ENCODE peak calls at places on chromosomes 11 and 22, in six cellular contexts. M is trophoblast cell, A is IMR-90, R is H1, O is mesendoderm, S is mesenchymal stem cell. P is an unnamed sample.
A peak's percentile ranks its signal among the peaks of the same experiment; 100 is the strongest.

GRCh38 chr11:69301491-69302401 is 7.8 kb downstream of the MYEOV start:
- DNase-seq in O (peak; percentile 51), R (no peak), S (peak; percentile 85), M (peak; percentile 38), A (peak; percentile 91), P (no peak)

GRCh38 chr11:73578786-73579185 is 19.1 kb downstream of the FAM168A start:
- DNase-seq in A (no peak), S (no peak), M (no peak), R (no peak), O (no peak), P (no peak)

GRCh38 chr22:39522567-39523300 is 2.4 kb downstream of the ATF4 start:
- DNase-seq in M (peak; percentile 49), O (no peak), A (peak; percentile 66), S (peak; percentile 57), R (no peak), P (no peak)

GRCh38 chr11:12106101-12106500 is 4.3 kb upstream of the MICAL2 start:
- DNase-seq in S (no peak), M (no peak), A (no peak), R (no peak), O (no peak), P (no peak)

GRCh38 chr11:69877235-69877634 is 58.0 kb upstream of the FGF3 start:
- DNase-seq in A (no peak), O (no peak), S (no peak), M (no peak), R (no peak), P (no peak)

GRCh38 chr22:36445158-36445668 is 36.2 kb downstream of the TXN2 start:
- DNase-seq in O (no peak), S (peak; percentile 91), M (no peak), A (peak; percentile 97), R (no peak), P (no peak)

GRCh38 chr11:20397281-20397680 is 9.8 kb downstream of the PRMT3 start:
- DNase-seq in O (peak; percentile 66), M (no peak), A (peak; percentile 57), R (no peak), S (peak; percentile 63), P (no peak)

GRCh38 chr11:19919050-19919561 is 206.5 kb downstream of the NAV2 start:
- DNase-seq in M (peak; percentile 64), A (peak; percentile 98), O (no peak), S (peak; percentile 89), R (no peak), P (no peak)

GRCh38 chr22:21685164-21685513 is 19.3 kb downstream of the PPIL2 start:
- DNase-seq in A (no peak), R (no peak), S (no peak), M (no peak), O (no peak), P (no peak)

GRCh38 chr11:74948546-74948897 is 369 bp downstream of the XRRA1 start:
- DNase-seq in M (no peak), R (no peak), S (no peak), O (no peak), A (no peak), P (no peak)

GRCh38 chr11:14774738-14775137 is 117.3 kb downstream of the CYP2R1 start:
- DNase-seq in M (no peak), S (no peak), O (peak; percentile 34), R (no peak), A (peak; percentile 3), P (no peak)

GRCh38 chr11:17077240-17077519 is 287 bp downstream of the RPS13 start:
- DNase-seq in S (no peak), O (no peak), M (no peak), R (no peak), A (no peak), P (no peak)

GRCh38 chr11:73236879-73237278 is 18.8 kb downstream of the P2RY2 start:
- DNase-seq in M (peak; percentile 63), R (peak; percentile 87), A (peak; percentile 18), S (peak; percentile 53), O (peak; percentile 77), P (peak; percentile 62)

GRCh38 chr11:93840981-93841380 is 9.4 kb downstream of the VSTM5 start:
- DNase-seq in S (no peak), R (no peak), A (no peak), O (no peak), M (no peak), P (no peak)

GRCh38 chr22:27913162-27913741 is 5.8 kb downstream of the PITPNB start:
- DNase-seq in S (peak; percentile 81), O (peak; percentile 80), M (no peak), A (peak; percentile 29), R (no peak), P (no peak)

GRCh38 chr11:124482362-124483147 is 37.1 kb upstream of the OR8B8 start:
- DNase-seq in S (peak; percentile 65), A (peak; percentile 28), R (no peak), M (no peak), O (peak; percentile 33), P (no peak)

GRCh38 chr11:16001899-16002426 is 354.4 kb downstream of the SOX6 start:
- DNase-seq in S (peak; percentile 96), M (no peak), A (peak; percentile 95), O (peak; percentile 22), R (no peak), P (peak; percentile 18)

GRCh38 chr11:126317681-126318641 is 14.1 kb downstream of the DCPS start:
- DNase-seq in M (no peak), R (no peak), O (no peak), S (peak; percentile 78), A (peak; percentile 83), P (no peak)

GRCh38 chr11:2558861-2559526 is 114.2 kb downstream of the KCNQ1 start:
- DNase-seq in S (no peak), A (no peak), O (no peak), R (no peak), M (no peak), P (no peak)

DNA sequence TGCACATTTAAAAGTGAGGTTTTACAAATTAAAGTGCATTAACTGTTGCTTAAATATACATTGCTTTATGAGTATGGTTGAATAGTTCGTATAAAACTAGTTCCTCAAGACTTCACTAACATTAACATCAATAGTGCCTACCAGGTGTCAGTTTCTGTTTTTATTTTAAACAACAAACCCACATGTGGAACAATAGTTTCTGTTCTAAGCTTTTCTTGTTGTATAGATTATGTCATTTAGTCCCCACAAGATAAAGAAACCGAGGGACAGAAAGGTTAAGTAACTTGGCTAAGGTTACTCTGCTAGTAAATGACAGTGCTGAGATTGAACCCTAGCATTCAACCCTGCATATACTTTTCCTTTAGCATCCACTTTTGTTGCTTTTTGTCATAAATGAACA is 41.4 kb upstream of the ST14 start:
- DNase-seq in A (no peak), M (no peak), O (no peak), R (no peak), S (no peak), P (no peak)
- H3K4me3 ChIP-seq in A (no peak overlapping the region), M (no peak overlapping the region), O (no peak overlapping the region), R (no peak overlapping the region), S (no peak overlapping the region), P (no peak overlapping the region)

GRCh38 chr11:71246559-71246958 is 5.8 kb downstream of the SHANK2 start:
- DNase-seq in S (no peak), R (no peak), M (no peak), A (no peak), O (peak; percentile 91), P (no peak)
- H2BK5ac ChIP-seq in S (no peak overlapping the region), R (peak overlapping the region; percentile 98), M (peak overlapping the region; percentile 95), A (no peak overlapping the region), O (peak overlapping the region; percentile 82), P (no peak overlapping the region)

GRCh38 chr11:43072911-43073310 is 238.9 kb upstream of the API5 start:
- DNase-seq in S (no peak), O (peak; percentile 74), R (no peak), A (no peak), M (no peak), P (no peak)

GRCh38 chr11:43074810-43075209 is 237.0 kb upstream of the API5 start:
- DNase-seq in R (no peak), M (no peak), S (no peak), A (no peak), O (peak; percentile 43), P (no peak)

GRCh38 chr11:43072096-43072495 is 239.7 kb upstream of the API5 start:
- DNase-seq in A (no peak), O (peak; percentile 90), S (no peak), R (no peak), M (no peak), P (no peak)

GRCh38 chr11:43067681-43068080 is 244.1 kb upstream of the API5 start:
- DNase-seq in R (no peak), A (no peak), O (peak; percentile 34), M (no peak), S (peak; percentile 0), P (no peak)

DNA sequence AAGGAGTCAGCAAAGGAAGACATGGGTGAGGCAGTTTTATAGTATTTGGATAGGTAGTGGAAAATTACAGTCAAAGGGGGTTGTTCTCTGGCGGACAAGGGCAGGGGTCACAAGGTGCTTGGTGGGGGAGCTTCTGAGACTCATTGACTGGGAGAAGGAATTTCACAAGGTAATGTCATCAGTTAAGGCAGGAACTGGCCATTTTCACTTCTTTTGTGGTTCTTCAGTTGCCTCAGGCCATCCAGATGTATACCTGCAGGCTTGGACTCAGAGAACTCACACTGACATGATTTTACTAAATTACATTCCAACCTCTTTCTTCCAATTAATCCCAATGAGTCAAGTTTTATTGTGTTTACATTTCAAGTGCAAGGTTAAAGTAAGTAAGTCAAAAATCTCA is 240.5 kb upstream of the API5 start:
- DNase-seq in R (no peak), O (peak; percentile 88), A (no peak), M (no peak), S (no peak), P (no peak)
- H3K4me3 ChIP-seq in R (peak overlapping the region; percentile 36), O (no peak overlapping the region), A (no peak overlapping the region), M (no peak overlapping the region), S (no peak overlapping the region), P (no peak overlapping the region)

GRCh38 chr22:17368144-17368726 is 1.0 kb upstream of the CECR2 start:
- DNase-seq in M (no peak), R (no peak), O (no peak), S (no peak), A (no peak), P (no peak)

GRCh38 chr22:17370036-17370765 is 941 bp downstream of the CECR2 start:
- DNase-seq in S (peak; percentile 1), R (peak; percentile 61), O (no peak), M (no peak), A (no peak), P (no peak)

GRCh38 chr22:17369553-17370035 is 334 bp downstream of the CECR2 start:
- DNase-seq in S (peak; percentile 1), A (no peak), M (no peak), O (peak; percentile 77), R (peak; percentile 71), P (peak; percentile 57)

GRCh38 chr22:17370766-17371181 is 1.5 kb downstream of the CECR2 start:
- DNase-seq in M (no peak), A (no peak), R (no peak), S (no peak), O (no peak), P (no peak)

DNA sequence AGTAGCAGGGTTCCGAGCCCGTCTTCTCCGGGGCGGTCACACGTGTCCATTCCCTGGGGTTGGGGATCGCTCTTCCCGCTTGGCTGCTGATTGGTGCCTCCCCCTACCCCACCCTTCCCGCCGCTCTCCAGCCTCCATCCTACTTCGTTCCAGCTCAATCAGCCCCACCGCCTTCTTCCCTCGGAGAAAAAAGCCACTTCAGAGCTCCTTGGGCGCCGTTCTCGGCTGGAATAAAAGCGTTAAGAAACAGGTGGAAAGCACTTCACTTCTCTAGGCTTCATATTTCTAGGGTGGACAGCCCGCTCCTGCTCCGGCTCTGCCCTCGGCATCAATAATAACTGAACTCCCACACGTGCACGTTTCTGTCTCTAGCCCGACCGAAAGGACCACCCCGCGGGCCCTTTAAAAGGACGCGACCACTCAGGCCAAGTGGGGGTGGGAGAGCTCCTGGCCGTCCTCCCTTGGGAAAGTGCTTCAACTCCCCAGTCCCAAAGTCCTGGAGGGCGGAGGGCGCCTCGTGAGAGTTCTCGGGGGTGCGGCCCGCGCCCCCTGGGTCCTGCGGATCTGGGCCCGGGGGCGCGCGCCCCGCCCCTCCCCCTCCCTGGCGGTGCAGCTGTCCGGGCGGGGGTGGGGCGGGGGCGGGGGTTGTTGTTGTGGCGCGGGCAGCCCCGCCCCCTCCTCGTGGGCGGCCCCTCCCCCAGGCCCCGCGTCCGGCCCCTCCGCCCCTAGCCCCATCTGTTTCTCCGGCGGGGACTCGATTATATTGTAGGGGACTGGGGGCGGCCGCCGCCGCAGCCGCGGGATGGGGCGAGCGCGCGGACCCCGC is at the start of gene CECR2:
- DNase-seq in S (peak; percentile 1), M (no peak), A (no peak), R (peak; percentile 84), O (peak; percentile 95), P (peak; percentile 90)
- H2BK5ac ChIP-seq in S (no peak within 1 kb of the TSS), M (peak within 1 kb of the TSS; percentile 90), A (no peak within 1 kb of the TSS), R (peak within 1 kb of the TSS; percentile 97), O (peak within 1 kb of the TSS; percentile 68), P (peak within 1 kb of the TSS; percentile 98)

P was measured in neuronal stem cell.